ENCODE peak calls at places on chromosomes 2 and 18, in four cellular contexts. A is amniotic stem cell; W is stimulated activated CD8-positive, alpha-beta memory T cell treated with anti-CD3 and anti-CD28 coated beads, Interleukin-2, amount 100 ng/mL, for 48 hours; N is B cell. Y is an unnamed sample.

GRCh38 chr2:229330952-229331351 is 59.9 kb upstream of the PID1 start:
- DNase-seq in A (no peak), W (no peak), N (peak), Y (no peak)

GRCh38 chr2:135132314-135132713 is 80.2 kb downstream of the RAB3GAP1 start:
- DNase-seq in A (no peak), W (no peak), N (no peak), Y (no peak)

GRCh38 chr2:109473006-109473380 is 140.8 kb downstream of the SEPTIN10 start:
- DNase-seq in A (no peak), W (no peak), N (no peak), Y (no peak)

GRCh38 chr2:67898605-67899004 is 164.2 kb downstream of the C1D start:
- DNase-seq in A (no peak), W (no peak), N (no peak), Y (no peak)

GRCh38 chr2:67451086-67451832 is 54.1 kb downstream of the ETAA1 start:
- DNase-seq in A (no peak), W (no peak), N (no peak), Y (no peak)

GRCh38 chr2:30820381-30821055 is 13.3 kb upstream of the CAPN13 start:
- DNase-seq in A (no peak), W (no peak), N (no peak), Y (no peak)

GRCh38 chr18:67516432-67517223 is at the start of gene DSEL:
- DNase-seq in A (peak), W (peak), N (peak), Y (peak)

GRCh38 chr2:33782395-33783239 is 183.5 kb upstream of the FAM98A start:
- DNase-seq in A (no peak), W (no peak), N (no peak), Y (no peak)

GRCh38 chr18:77124452-77124922 is 8.1 kb downstream of the MBP start:
- DNase-seq in A (no peak), W (peak), N (peak), Y (no peak)

GRCh38 chr2:206983156-206983875 is 44.0 kb downstream of the CPO start:
- DNase-seq in A (no peak), W (no peak), N (no peak), Y (no peak)

GRCh38 chr2:72131916-72132841 is 15.5 kb downstream of the CYP26B1 start:
- DNase-seq in A (no peak), W (no peak), N (no peak), Y (no peak)

GRCh38 chr2:222193328-222194008 is 105.3 kb downstream of the PAX3 start:
- DNase-seq in A (no peak), W (no peak), N (no peak), Y (no peak)

GRCh38 chr2:168254158-168254935 is 7.0 kb upstream of the STK39 start:
- DNase-seq in A (peak), W (no peak), N (no peak), Y (no peak)

GRCh38 chr18:75250471-75250821 is 39.8 kb downstream of the TSHZ1 start:
- DNase-seq in A (no peak), W (no peak), N (no peak), Y (no peak)

GRCh38 chr2:102803041-102803896 is 41.4 kb downstream of the TMEM182 start:
- DNase-seq in A (no peak), W (no peak), N (no peak), Y (no peak)

GRCh38 chr2:228417526-228417925 is 236.0 kb upstream of the SPHKAP start:
- DNase-seq in A (no peak), W (no peak), N (no peak), Y (no peak)

GRCh38 chr2:98793275-98793674 is 62.3 kb upstream of the MGAT4A start:
- DNase-seq in A (no peak), W (no peak), N (no peak), Y (no peak)

GRCh38 chr2:10835052-10835970 is 22.7 kb upstream of the PDIA6 start:
- DNase-seq in A (peak), W (peak), N (peak), Y (no peak)

GRCh38 chr2:7356909-7357584 is 439.8 kb downstream of the RNF144A start:
- DNase-seq in A (no peak), W (no peak), N (no peak), Y (no peak)

GRCh38 chr18:69854455-69854854 is 93.2 kb downstream of the CD226 start:
- DNase-seq in A (no peak), W (no peak), N (no peak), Y (no peak)

GRCh38 chr2:227411320-227411989 is 23.7 kb upstream of the SCYGR1 start:
- DNase-seq in A (no peak), W (peak), N (peak), Y (no peak)

GRCh38 chr2:74516070-74516633 is 1.9 kb downstream of the TLX2 start:
- DNase-seq in A (no peak), W (peak), N (peak), Y (no peak)

GRCh38 chr2:101625387-101625786 is 72.1 kb upstream of the MAP4K4 start:
- DNase-seq in A (no peak), W (no peak), N (peak), Y (no peak)

Y was measured in SW 1271.